ENCODE peak calls at places on chromosomes 2 and 18, in five cellular contexts. I is CD8-positive, alpha-beta T cell; P is fibroblast of pulmonary artery; B is upper lobe of left lung; W is kidney epithelial cell. D is an unnamed sample.

GRCh38 chr2:20410556-20411277 is 36.2 kb upstream of the RHOB start:
- DNase-seq in I (no peak), P (no peak), B (no peak), W (no peak), D (no peak)

GRCh38 chr2:41441958-41442357 is 605.9 kb upstream of the PKDCC start:
- DNase-seq in I (no peak), P (no peak), B (no peak), W (no peak), D (no peak)

GRCh38 chr2:121205321-121205942 is 79.6 kb downstream of the TFCP2L1 start:
- DNase-seq in I (no peak), P (no peak), B (no peak), W (no peak), D (no peak)

GRCh38 chr2:7685342-7686015 is 768.3 kb downstream of the RNF144A start:
- DNase-seq in I (no peak), P (no peak), B (no peak), W (no peak), D (no peak)

GRCh38 chr18:58565021-58565420 is 63.9 kb downstream of the ALPK2 start:
- DNase-seq in I (no peak), P (no peak), B (no peak), W (no peak), D (no peak)

GRCh38 chr2:200219400-200220113 is 86.9 kb upstream of the SPATS2L start:
- DNase-seq in I (no peak), P (no peak), B (no peak), W (no peak), D (no peak)

GRCh38 chr2:67625178-67625577 is 228.0 kb downstream of the ETAA1 start:
- DNase-seq in I (no peak), P (peak; percentile 70), B (no peak), W (no peak), D (no peak)

GRCh38 chr2:172248381-172249173 is 145.9 kb upstream of the DLX2 start:
- DNase-seq in I (no peak), P (no peak), B (no peak), W (no peak), D (no peak)

GRCh38 chr2:181352158-181352557 is 105.0 kb upstream of the ITGA4 start:
- DNase-seq in I (no peak), P (peak; percentile 66), B (no peak), W (no peak), D (no peak)

GRCh38 chr18:47817017-47817911 is 113.2 kb downstream of the SMAD2 start:
- DNase-seq in I (no peak), P (no peak), B (no peak), W (no peak), D (no peak)

GRCh38 chr2:152098033-152098797 is 629 bp downstream of the CACNB4 start:
- DNase-seq in I (no peak), P (peak; percentile 22), B (peak; percentile 90), W (no peak), D (no peak)

GRCh38 chr2:152100961-152101360 is 2.1 kb upstream of the CACNB4 start:
- DNase-seq in I (no peak), P (no peak), B (no peak), W (no peak), D (no peak)

GRCh38 chr2:152098798-152099654 is at the start of gene CACNB4:
- DNase-seq in I (no peak), P (peak; percentile 8), B (peak; percentile 89), W (no peak), D (no peak)

GRCh38 chr2:152097291-152098032 is 1.4 kb downstream of the CACNB4 start:
- DNase-seq in I (no peak), P (peak; percentile 13), B (no peak), W (no peak), D (no peak)

GRCh38 chr2:152099655-152100050 is 809 bp upstream of the CACNB4 start:
- DNase-seq in I (no peak), P (no peak), B (no peak), W (no peak), D (no peak)
- H3K4me3 ChIP-seq in I (no peak overlapping the region), P (no peak overlapping the region), B (peak overlapping the region; percentile 74), W (peak overlapping the region; percentile 53), D (peak overlapping the region; percentile 59)

DNA sequence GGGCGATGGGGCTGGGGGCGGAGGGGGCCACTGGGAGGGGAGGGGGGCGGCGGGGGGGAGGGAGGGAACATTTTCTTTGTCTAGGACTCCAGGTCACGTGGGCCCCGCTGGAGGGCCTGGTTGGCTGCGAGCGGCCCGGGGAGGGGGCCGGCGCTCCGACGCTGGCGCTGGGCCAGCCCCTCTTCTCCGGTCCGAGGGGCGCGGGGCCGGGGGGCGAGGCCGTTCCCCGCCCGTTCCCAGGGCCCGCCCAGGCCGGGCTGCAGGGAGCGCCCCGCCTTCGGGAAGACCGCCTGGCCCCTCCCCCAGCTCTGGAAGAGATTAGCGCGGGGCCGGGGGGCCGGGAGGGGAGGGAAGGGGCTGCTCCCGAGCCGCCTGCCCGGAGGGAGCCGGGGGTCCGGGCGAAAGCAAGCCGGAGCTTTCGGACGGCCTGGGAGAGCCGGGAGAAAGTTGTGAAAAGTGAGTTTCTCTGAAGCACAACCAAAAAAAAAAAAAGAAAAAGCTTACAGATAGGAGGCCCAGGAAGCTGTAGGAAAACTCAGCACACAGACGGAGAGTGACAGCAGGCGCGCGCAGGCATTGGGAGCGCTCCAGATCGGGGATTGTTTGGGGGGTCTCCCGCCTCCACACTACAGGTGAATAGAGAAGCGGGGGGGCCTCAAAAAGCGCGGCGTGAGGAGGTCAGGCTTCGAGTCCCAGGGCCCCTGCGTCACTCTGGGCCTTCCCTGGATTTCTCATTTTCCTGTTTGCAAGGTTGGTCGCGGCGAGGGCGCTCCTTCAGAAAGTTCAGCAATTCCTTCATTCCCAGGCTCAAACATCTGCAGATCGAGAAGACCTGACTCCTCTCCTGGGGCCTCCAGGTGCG is 84.1 kb upstream of the POMC start:
- DNase-seq in I (peak; percentile 53), P (peak; percentile 62), B (peak; percentile 92), W (no peak), D (peak; percentile 29)
- H3K4me3 ChIP-seq in I (peak overlapping the region; percentile 43), P (peak overlapping the region; percentile 42), B (peak overlapping the region; percentile 67), W (peak overlapping the region; percentile 54), D (peak overlapping the region; percentile 48)

GRCh38 chr18:54220406-54220805 is 4.1 kb downstream of the MBD2 start:
- DNase-seq in I (no peak), P (no peak), B (no peak), W (no peak), D (no peak)
- H3K4me3 ChIP-seq in I (no peak overlapping the region), P (no peak overlapping the region), B (no peak overlapping the region), W (no peak overlapping the region), D (no peak overlapping the region)

GRCh38 chr2:39491653-39492052 is 54.6 kb upstream of the MAP4K3 start:
- DNase-seq in I (no peak), P (no peak), B (no peak), W (no peak), D (no peak)
- H3K4me3 ChIP-seq in I (no peak overlapping the region), P (no peak overlapping the region), B (no peak overlapping the region), W (no peak overlapping the region), D (no peak overlapping the region)

DNA sequence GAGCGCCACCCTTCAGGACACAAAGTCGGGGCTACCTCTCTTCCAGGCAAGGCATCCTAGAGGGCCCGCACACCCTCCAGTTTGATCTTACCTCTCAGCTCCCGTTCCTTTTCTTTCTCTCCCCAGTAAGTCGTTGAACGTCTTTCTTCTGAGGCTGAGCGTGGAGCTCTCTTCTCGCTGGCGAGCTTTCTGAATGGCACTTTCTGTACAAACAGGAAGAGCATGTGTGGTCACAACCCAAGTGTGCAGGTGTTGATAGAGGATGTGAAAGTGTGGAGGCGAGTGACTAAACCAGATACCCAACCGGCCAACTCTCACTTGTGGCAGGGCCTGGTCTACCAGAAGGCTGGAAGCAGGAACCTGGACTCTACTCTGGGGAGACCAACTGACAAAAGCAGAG is at the start of gene AFF3:
- DNase-seq in I (peak; percentile 21), P (no peak), B (no peak), W (no peak), D (no peak)
- H3K4me3 ChIP-seq in I (peak within 1 kb of the TSS; percentile 38), P (no peak within 1 kb of the TSS), B (no peak within 1 kb of the TSS), W (no peak within 1 kb of the TSS), D (no peak within 1 kb of the TSS)

GRCh38 chr2:176131617-176132396 is 2.3 kb downstream of the HOXD8 start:
- DNase-seq in I (no peak), P (no peak), B (no peak), W (no peak), D (no peak)
- H3K4me3 ChIP-seq in I (peak overlapping the region; percentile 42), P (no peak overlapping the region), B (no peak overlapping the region), W (peak overlapping the region; percentile 67), D (no peak overlapping the region)

GRCh38 chr2:236673126-236673822 is 103.6 kb downstream of the ACKR3 start:
- DNase-seq in I (no peak), P (no peak), B (no peak), W (no peak), D (no peak)
- H3K4me3 ChIP-seq in I (no peak overlapping the region), P (no peak overlapping the region), B (no peak overlapping the region), W (no peak overlapping the region), D (no peak overlapping the region)

GRCh38 chr2:150476213-150476740 is 11.2 kb downstream of the RND3 start:
- DNase-seq in I (no peak), P (no peak), B (no peak), W (no peak), D (no peak)
- H3K4me3 ChIP-seq in I (no peak overlapping the region), P (no peak overlapping the region), B (no peak overlapping the region), W (no peak overlapping the region), D (no peak overlapping the region)

GRCh38 chr2:186543561-186544131 is 46.2 kb upstream of the ITGAV start:
- DNase-seq in I (no peak), P (peak; percentile 71), B (no peak), W (no peak), D (peak; percentile 75)
- H3K4me3 ChIP-seq in I (no peak overlapping the region), P (peak overlapping the region; percentile 6), B (no peak overlapping the region), W (no peak overlapping the region), D (no peak overlapping the region)

D was measured in retinal pigment epithelial cell.